ENCODE peak calls at places on chromosomes 5 and 9, in eight cellular contexts. K is AG04450; G is globus pallidus; Z is GM10248; V is pons; E is occipital lobe; I is brain microvascular endothelial cell; H is stimulated activated CD8-positive, alpha-beta memory T cell treated with anti-CD3 and anti-CD28 coated beads, Interleukin-15, amount 100 ng/mL, for 1 hour. N is an unnamed sample.

GRCh38 chr5:175821790-175822211 is 49.6 kb upstream of the CPLX2 start:
- DNase-seq in V (no peak), I (no peak), K (no peak), G (no peak), H (no peak), E (no peak), Z (peak), N (no peak)

GRCh38 chr5:10703676-10704075 is 57.4 kb downstream of the DAP start:
- DNase-seq in G (no peak), I (no peak), H (no peak), V (no peak), K (no peak), E (no peak), Z (no peak), N (no peak)

GRCh38 chr9:91500509-91501011 is 76.9 kb upstream of the NFIL3 start:
- DNase-seq in E (no peak), V (no peak), Z (no peak), I (peak), H (no peak), K (peak), G (no peak), N (no peak)

GRCh38 chr9:76431601-76432000 is 27.4 kb upstream of the GCNT1 start:
- DNase-seq in V (no peak), E (no peak), I (no peak), Z (no peak), G (no peak), H (no peak), K (no peak), N (no peak)

GRCh38 chr5:146867996-146868708 is 10.4 kb downstream of the PPP2R2B start:
- DNase-seq in I (no peak), H (no peak), K (no peak), Z (no peak), V (peak), G (no peak), E (no peak), N (no peak)

GRCh38 chr5:96121362-96121761 is 159.7 kb upstream of the ELL2 start:
- DNase-seq in H (no peak), I (no peak), K (no peak), E (no peak), Z (no peak), G (no peak), V (no peak), N (no peak)

GRCh38 chr5:14040542-14040941 is 96.1 kb upstream of the DNAH5 start:
- DNase-seq in I (no peak), G (no peak), K (no peak), H (no peak), V (no peak), E (no peak), Z (no peak), N (no peak)

GRCh38 chr5:128121679-128122078 is 38.1 kb downstream of the SLC12A2 start:
- DNase-seq in V (no peak), E (no peak), H (no peak), G (no peak), K (no peak), I (no peak), Z (no peak), N (no peak)

GRCh38 chr9:116058421-116058820 is 95.2 kb upstream of the PAPPA start:
- DNase-seq in G (no peak), V (no peak), E (no peak), I (no peak), H (no peak), K (no peak), Z (no peak), N (no peak)

GRCh38 chr5:126633552-126633951 is 32.8 kb downstream of the PHAX start:
- DNase-seq in G (no peak), Z (no peak), I (no peak), H (no peak), E (no peak), K (no peak), V (no peak), N (no peak)

GRCh38 chr9:11962327-11962726 is 730.9 kb upstream of the TYRP1 start:
- DNase-seq in E (no peak), V (no peak), K (no peak), I (no peak), Z (no peak), G (no peak), H (no peak), N (no peak)

GRCh38 chr5:118592678-118593328 is 395.5 kb downstream of the DTWD2 start:
- DNase-seq in G (no peak), K (no peak), Z (no peak), I (no peak), V (no peak), H (no peak), E (no peak), N (no peak)

GRCh38 chr9:124660341-124660801 is 110.7 kb downstream of the NR6A1 start:
- DNase-seq in V (peak), H (no peak), K (no peak), G (peak), I (peak), E (peak), Z (no peak), N (peak)

GRCh38 chr5:43967165-43967564 is 364.2 kb downstream of the NNT start:
- DNase-seq in K (no peak), Z (no peak), V (no peak), H (no peak), G (no peak), E (no peak), I (no peak), N (no peak)

GRCh38 chr9:134625361-134626140 is 16.1 kb upstream of the COL5A1 start:
- DNase-seq in I (peak), H (no peak), V (no peak), Z (no peak), E (no peak), K (no peak), G (no peak), N (no peak)

GRCh38 chr5:145775893-145776444 is 59.2 kb downstream of the PRELID2 start:
- DNase-seq in H (no peak), Z (no peak), K (peak), V (peak), G (peak), E (no peak), I (peak), N (peak)

GRCh38 chr5:1312206-1312605 is 17.3 kb upstream of the TERT start:
- DNase-seq in H (peak), I (no peak), E (no peak), G (no peak), Z (no peak), K (no peak), V (no peak), N (no peak)

GRCh38 chr5:53333160-53333559 is 147.3 kb upstream of the FST start:
- DNase-seq in H (no peak), V (no peak), G (no peak), E (no peak), Z (no peak), K (no peak), I (no peak), N (no peak)

GRCh38 chr5:177086918-177087706 is 397 bp downstream of the FGFR4 start:
- DNase-seq in H (peak), I (no peak), V (no peak), E (no peak), G (no peak), Z (peak), K (no peak), N (peak)

N was measured in SW 1271.